ENCODE peak calls at places on chromosomes 5 and 9, in ten cellular contexts. M, H, G, C, D, S, F, N, E and L are unnamed samples.

GRCh38 chr9:120922404-120923173 is 4.0 kb downstream of the TRAF1 start:
- DNase-seq in C (no peak), M (no peak), D (no peak), H (no peak), F (no peak), N (no peak), E (no peak), S (no peak), G (no peak), L (no peak)

GRCh38 chr5:112548246-112548982 is 129.3 kb upstream of the EPB41L4A start:
- DNase-seq in E (no peak), S (no peak), F (no peak), M (no peak), H (peak), C (no peak), G (peak), N (no peak), D (no peak), L (no peak)

GRCh38 chr5:59358497-59358896 is 535.0 kb downstream of the PDE4D start:
- DNase-seq in F (no peak), E (no peak), G (no peak), H (no peak), C (no peak), M (peak), D (no peak), N (no peak), S (no peak), L (no peak)

GRCh38 chr9:16341176-16341575 is 529.3 kb downstream of the BNC2 start:
- DNase-seq in M (no peak), D (no peak), E (no peak), H (no peak), N (no peak), G (peak), F (no peak), C (no peak), S (no peak), L (no peak)

GRCh38 chr5:128304121-128304520 is 220.6 kb downstream of the SLC12A2 start:
- DNase-seq in D (no peak), F (no peak), H (peak), M (no peak), S (no peak), E (no peak), G (no peak), C (no peak), N (no peak), L (no peak)

GRCh38 chr5:128213340-128213739 is 129.8 kb downstream of the SLC12A2 start:
- DNase-seq in E (peak), C (peak), S (peak), D (peak), H (no peak), G (no peak), N (no peak), F (peak), M (peak), L (peak)

GRCh38 chr5:145479862-145480261 is 355.3 kb downstream of the PRELID2 start:
- DNase-seq in C (no peak), G (no peak), F (no peak), D (no peak), E (no peak), S (no peak), N (no peak), M (no peak), H (no peak), L (no peak)

GRCh38 chr5:13346401-13346800 is 598.1 kb downstream of the DNAH5 start:
- DNase-seq in M (no peak), C (no peak), E (no peak), H (no peak), D (no peak), N (no peak), S (no peak), F (no peak), G (no peak), L (no peak)

GRCh38 chr5:79787448-79787847 is 97.8 kb downstream of the CMYA5 start:
- DNase-seq in N (no peak), F (no peak), H (no peak), M (no peak), E (no peak), G (no peak), D (no peak), C (no peak), S (no peak), L (no peak)

GRCh38 chr5:89133975-89134374 is 251.0 kb upstream of the MEF2C start:
- DNase-seq in C (no peak), H (no peak), N (no peak), F (no peak), E (no peak), M (no peak), D (no peak), G (no peak), S (no peak), L (no peak)

GRCh38 chr9:89807682-89808075 is 202.9 kb downstream of the GADD45G start:
- DNase-seq in F (no peak), C (no peak), S (no peak), E (no peak), D (no peak), M (no peak), H (no peak), G (no peak), N (no peak), L (no peak)

GRCh38 chr9:136143215-136144001 is 24.7 kb upstream of the TMEM250 start:
- DNase-seq in N (no peak), C (peak), S (no peak), D (no peak), M (peak), G (no peak), H (no peak), E (no peak), F (no peak), L (peak)

GRCh38 chr5:59587489-59588337 is 305.8 kb downstream of the PDE4D start:
- DNase-seq in S (peak), F (no peak), E (peak), H (peak), D (peak), M (no peak), N (no peak), G (no peak), C (peak), L (no peak)

GRCh38 chr9:134706522-134706921 is 64.9 kb downstream of the COL5A1 start:
- DNase-seq in M (no peak), G (no peak), F (no peak), D (no peak), H (no peak), S (no peak), C (no peak), N (no peak), E (no peak), L (no peak)

GRCh38 chr5:180807654-180808414 is 5.2 kb upstream of the MGAT1 start:
- DNase-seq in M (no peak), C (no peak), D (no peak), F (no peak), E (no peak), G (no peak), S (no peak), H (no peak), N (no peak), L (no peak)

GRCh38 chr5:148620696-148621095 is 33.6 kb downstream of the HTR4 start:
- DNase-seq in D (no peak), N (no peak), E (no peak), M (peak), H (no peak), C (no peak), G (no peak), S (no peak), F (no peak), L (no peak)

GRCh38 chr9:125346351-125346750 is 84.7 kb downstream of the GAPVD1 start:
- DNase-seq in G (no peak), N (no peak), E (no peak), M (no peak), S (no peak), F (no peak), D (no peak), H (no peak), C (no peak), L (no peak)

GRCh38 chr9:134065720-134066419 is 2.0 kb downstream of the BRD3 start:
- DNase-seq in H (no peak), E (no peak), G (no peak), D (no peak), S (no peak), C (no peak), M (peak), N (peak), F (peak), L (no peak)

GRCh38 chr5:41246376-41246775 is 33.0 kb upstream of the C6 start:
- DNase-seq in S (no peak), F (no peak), C (no peak), G (peak), H (peak), E (no peak), D (no peak), N (no peak), M (no peak), L (no peak)

GRCh38 chr5:151115272-151115905 is 34.6 kb upstream of the TNIP1 start:
- DNase-seq in S (peak), N (peak), H (no peak), F (peak), G (no peak), E (peak), M (peak), C (peak), D (peak), L (peak)

GRCh38 chr5:106940986-106941385 is 729.8 kb downstream of the EFNA5 start:
- DNase-seq in G (no peak), E (no peak), D (no peak), S (no peak), F (no peak), C (no peak), M (no peak), H (peak), N (no peak), L (no peak)

GRCh38 chr5:157865844-157866243 is 6.9 kb upstream of the CLINT1 start:
- DNase-seq in E (no peak), H (no peak), D (no peak), F (no peak), N (no peak), S (no peak), G (no peak), M (no peak), C (no peak), L (no peak)

GRCh38 chr9:71859939-71860338 is 51.1 kb downstream of the ABHD17B start:
- DNase-seq in M (no peak), E (no peak), N (no peak), F (no peak), S (no peak), G (no peak), H (no peak), D (no peak), C (no peak), L (no peak)

GRCh38 chr9:121852646-121853616 is 201.5 kb downstream of the DAB2IP start:
- DNase-seq in C (no peak), M (no peak), D (no peak), N (no peak), G (no peak), E (peak), F (no peak), S (no peak), H (no peak), L (no peak)

GRCh38 chr5:115873392-115873791 is 31.7 kb downstream of the AP3S1 start:
- DNase-seq in C (peak), D (no peak), G (no peak), H (peak), S (no peak), M (no peak), N (no peak), F (no peak), E (no peak), L (no peak)

GRCh38 chr5:57163553-57164006 is 10.3 kb upstream of the GPBP1 start:
- DNase-seq in S (no peak), N (no peak), M (no peak), H (no peak), F (no peak), G (no peak), E (no peak), C (no peak), D (no peak), L (no peak)

GRCh38 chr5:149962040-149962439 is 1.5 kb downstream of the SLC26A2 start:
- DNase-seq in F (no peak), C (peak), S (peak), E (no peak), H (no peak), N (no peak), M (peak), G (no peak), D (no peak), L (no peak)

GRCh38 chr9:16335788-16336580 is 534.5 kb downstream of the BNC2 start:
- DNase-seq in D (no peak), E (no peak), G (peak), H (peak), C (no peak), N (no peak), F (no peak), M (peak), S (no peak), L (peak)

GRCh38 chr5:135227064-135228022 is 171.7 kb downstream of the MACROH2A1 start:
- DNase-seq in S (no peak), G (no peak), H (no peak), D (no peak), M (no peak), C (no peak), E (no peak), N (no peak), F (no peak), L (peak)

GRCh38 chr5:119363936-119364335 is 8.1 kb downstream of the TNFAIP8 start:
- DNase-seq in G (no peak), H (no peak), D (no peak), S (no peak), M (no peak), C (no peak), F (no peak), E (no peak), N (no peak), L (no peak)

GRCh38 chr9:37034320-37034937 is 361 bp upstream of the PAX5 start:
- DNase-seq in N (peak), C (peak), M (peak), F (no peak), D (no peak), E (no peak), G (no peak), H (no peak), S (no peak), L (peak)

GRCh38 chr5:161380550-161380949 is 166.0 kb downstream of the GABRB2 start:
- DNase-seq in C (no peak), N (no peak), S (no peak), D (no peak), M (no peak), G (no peak), F (no peak), E (no peak), H (no peak), L (no peak)

GRCh38 chr5:120604898-120605297 is 140.8 kb downstream of the PRR16 start:
- DNase-seq in C (no peak), D (no peak), F (no peak), M (no peak), H (peak), E (no peak), S (no peak), N (no peak), G (peak), L (no peak)

GRCh38 chr5:39992617-39993203 is 567.9 kb upstream of the DAB2 start:
- DNase-seq in S (no peak), H (no peak), M (peak), N (no peak), F (no peak), E (no peak), G (no peak), C (no peak), D (no peak), L (no peak)

GRCh38 chr9:16744386-16744785 is 126.1 kb downstream of the BNC2 start:
- DNase-seq in S (no peak), N (no peak), G (no peak), H (no peak), M (no peak), C (no peak), E (no peak), D (no peak), F (no peak), L (no peak)

GRCh38 chr5:115419794-115420585 is 123.5 kb upstream of the CCDC112 start:
- DNase-seq in H (peak), F (no peak), C (no peak), E (no peak), M (peak), N (no peak), S (no peak), D (peak), G (peak), L (no peak)